ENCODE peak calls at places on chromosomes 7 and 10, in seven cellular contexts. L is tibial nerve, P is breast epithelium, I is BJ, U is GM23338, C is uterus, E is Calu3. N is an unnamed sample.

GRCh38 chr10:77636967-77637473 is 588 bp downstream of the KCNMA1 start:
- DNase-seq in I (no peak), U (no peak), L (no peak), E (no peak), P (no peak), C (no peak), N (no peak)

GRCh38 chr7:137130751-137131158 is 212.8 kb downstream of the PTN start:
- DNase-seq in C (no peak), P (no peak), E (no peak), U (peak), L (no peak), I (no peak), N (no peak)

GRCh38 chr10:12943425-12943824 is 58.1 kb downstream of the CCDC3 start:
- DNase-seq in C (no peak), L (no peak), U (peak), E (no peak), I (no peak), P (no peak), N (no peak)

GRCh38 chr10:29996842-29997123 is 62.6 kb downstream of the JCAD start:
- DNase-seq in I (no peak), L (no peak), C (no peak), P (no peak), U (no peak), E (no peak), N (no peak)

GRCh38 chr10:123212640-123213039 is 58.4 kb downstream of the BUB3 start:
- DNase-seq in P (no peak), L (no peak), C (no peak), I (no peak), E (no peak), U (no peak), N (no peak)

GRCh38 chr7:138869353-138869752 is 71.4 kb upstream of the ATP6V0A4 start:
- DNase-seq in I (no peak), L (no peak), U (no peak), E (no peak), P (no peak), C (no peak), N (no peak)

GRCh38 chr10:11131112-11131639 is 113.5 kb downstream of the CELF2 start:
- DNase-seq in P (no peak), E (no peak), L (no peak), U (no peak), I (no peak), C (no peak), N (no peak)

GRCh38 chr10:91803386-91804125 is 5.3 kb downstream of the TNKS2 start:
- DNase-seq in L (no peak), U (no peak), I (no peak), E (no peak), P (no peak), C (no peak), N (no peak)

GRCh38 chr10:13231808-13232207 is 2.4 kb downstream of the UCMA start:
- DNase-seq in U (no peak), C (no peak), P (no peak), E (no peak), L (no peak), I (no peak), N (peak)

GRCh38 chr10:80829562-80829961 is 291.9 kb downstream of the SH2D4B start:
- DNase-seq in L (no peak), C (no peak), I (no peak), U (no peak), E (no peak), P (no peak), N (no peak)

GRCh38 chr7:159197066-159197975 is 52.7 kb upstream of the VIPR2 start:
- DNase-seq in I (no peak), C (peak), L (no peak), P (no peak), U (peak), E (no peak), N (no peak)

DNA sequence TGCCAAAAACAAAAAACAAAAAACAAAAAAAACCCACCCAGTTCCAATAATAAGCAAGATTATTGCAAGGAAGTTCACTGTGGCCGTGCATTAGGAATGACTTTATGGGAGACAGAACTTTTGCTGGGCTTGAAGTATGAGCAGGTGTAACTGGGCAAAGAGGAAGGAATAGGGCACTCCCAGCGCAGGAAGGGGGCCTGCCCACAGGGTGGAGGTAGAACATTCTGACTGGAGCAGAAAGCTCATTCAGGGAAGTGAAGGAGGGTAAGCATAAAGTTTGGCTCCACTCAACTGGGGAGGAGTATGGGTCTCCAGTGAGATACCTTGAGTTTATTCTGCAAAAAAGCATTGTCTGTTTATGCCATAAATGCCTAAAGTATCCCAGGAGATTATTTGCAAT is 42.1 kb upstream of the WIPF3 start:
- DNase-seq in E (peak), C (no peak), P (no peak), U (peak), I (no peak), L (no peak), N (no peak)
- TF ChIP-seq CTCF in E (peak), C (no peak), P (no peak), U (peak), I (no peak), L (no peak), N (no peak)

DNA sequence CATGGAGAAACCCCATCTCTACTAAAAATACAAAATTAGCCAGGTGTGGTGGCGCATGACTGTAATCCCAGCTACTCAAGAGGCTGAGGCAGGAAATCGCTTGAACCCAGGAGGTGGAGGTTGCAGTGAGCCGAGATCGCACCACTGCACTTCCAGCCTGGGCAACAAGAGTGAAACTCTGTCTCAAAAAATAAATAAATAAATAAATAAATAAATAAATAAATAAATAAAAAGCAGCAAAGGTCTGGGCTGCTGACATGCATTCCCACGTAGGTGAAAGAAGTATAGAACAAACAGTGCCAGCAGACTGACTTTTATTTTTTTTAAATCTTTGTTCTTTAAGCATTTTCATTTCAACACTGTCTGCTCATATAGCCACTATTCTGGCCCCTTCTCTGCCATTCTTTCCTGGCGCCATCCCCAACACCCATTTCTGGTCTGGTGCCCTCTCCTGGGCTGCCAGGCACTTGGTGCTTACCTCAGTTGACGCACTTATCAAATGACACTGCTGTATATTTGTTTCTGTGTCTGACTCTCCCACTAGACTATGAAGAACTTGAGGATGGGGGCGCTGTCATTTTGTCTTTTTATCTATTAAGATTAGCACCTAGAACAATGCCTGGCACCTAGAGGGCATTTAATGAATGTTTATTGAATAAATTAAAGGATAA is 15.6 kb downstream of the FAM107B start:
- DNase-seq in C (no peak), L (no peak), E (peak), I (no peak), U (no peak), P (no peak), N (no peak)
- TF ChIP-seq CTCF in C (no peak), L (no peak), E (no peak), I (no peak), U (peak), P (no peak), N (no peak)

DNA sequence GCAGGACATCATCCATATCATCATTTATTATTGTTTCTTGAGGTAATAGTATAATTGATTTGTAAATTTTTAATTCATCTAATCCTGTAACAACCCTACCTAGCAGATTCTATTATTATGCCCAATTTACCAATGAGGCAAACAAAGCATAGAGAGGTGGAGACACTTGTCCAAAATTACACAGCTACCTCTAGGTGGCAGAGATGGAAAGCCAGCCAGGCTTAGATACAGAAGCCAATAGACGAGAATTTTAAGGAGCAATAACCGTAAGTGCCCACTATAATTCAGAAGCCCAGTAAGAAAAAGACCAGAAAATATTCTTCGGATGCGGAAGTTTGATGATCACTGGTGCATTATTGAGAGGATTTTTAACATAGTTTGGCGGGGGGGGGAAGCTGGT is 54.0 kb downstream of the ANK3 start:
- DNase-seq in P (no peak), L (no peak), C (no peak), E (peak), U (peak), I (no peak), N (no peak)
- TF ChIP-seq CTCF in P (no peak), L (no peak), C (no peak), E (no peak), U (peak), I (no peak), N (peak)

DNA sequence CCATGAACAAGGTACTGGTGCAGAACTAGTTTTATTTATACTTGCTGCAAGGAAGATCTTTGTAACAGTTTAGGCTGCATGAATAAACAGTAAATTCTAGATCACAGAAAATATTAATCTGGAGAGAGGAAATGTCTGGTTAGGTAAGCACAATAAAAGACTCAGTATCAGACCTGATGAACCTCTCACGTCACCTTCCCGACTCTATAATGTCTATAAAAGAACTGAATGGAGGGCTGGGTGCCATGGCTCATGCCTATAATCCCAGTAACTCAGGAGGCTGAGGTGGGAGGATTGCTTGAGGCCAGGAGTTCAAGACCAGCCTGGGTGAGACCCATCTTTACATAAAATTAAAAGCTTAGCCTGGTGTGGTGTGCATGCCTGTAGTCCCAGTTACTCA is 65.9 kb downstream of the FAM171A1 start:
- DNase-seq in P (no peak), I (no peak), E (no peak), U (no peak), L (no peak), C (no peak), N (no peak)
- TF ChIP-seq CTCF in P (no peak), I (no peak), E (no peak), U (no peak), L (no peak), C (no peak), N (no peak)

GRCh38 chr7:93890464-93891068 is at the start of gene TFPI2:
- DNase-seq in L (no peak), I (no peak), C (peak), P (no peak), U (peak), E (peak), N (no peak)
- TF ChIP-seq CTCF in L (no peak), I (peak), C (no peak), P (no peak), U (no peak), E (no peak), N (no peak)

DNA sequence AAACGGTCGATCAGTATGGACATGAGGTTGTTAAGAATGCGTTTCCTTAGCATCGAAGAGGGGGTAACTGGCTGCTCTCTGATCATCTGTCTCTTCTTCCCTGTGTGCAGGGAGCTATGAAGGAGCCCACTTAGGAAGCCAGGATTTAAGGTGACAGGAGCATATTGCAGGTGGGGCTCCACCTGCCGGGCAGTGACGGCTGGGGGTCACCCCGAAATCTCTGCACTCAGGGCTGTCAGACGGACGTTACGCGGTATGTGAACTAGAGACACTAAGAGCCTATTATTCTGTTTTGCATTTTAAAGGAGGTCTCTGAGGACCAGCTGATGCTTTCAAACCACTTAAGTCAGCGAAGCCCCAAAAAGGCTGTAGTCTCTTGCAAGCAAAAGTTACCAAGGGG is 64.4 kb downstream of the CARD11 start:
- DNase-seq in E (no peak), P (no peak), I (no peak), L (no peak), U (peak), C (no peak), N (no peak)
- TF ChIP-seq CTCF in E (no peak), P (no peak), I (no peak), L (no peak), U (no peak), C (no peak), N (no peak)